ENCODE peak calls at places on chromosomes 5 and 9, in six cellular contexts. One of them, this sample, is unnamed.

GRCh38 chr5:127256886-127257597 is 33.6 kb upstream of the MEGF10 start:
- DNase-seq in tibial nerve: no peak
- DNase-seq in H1: no peak
- DNase-seq in AG04449: no peak
- DNase-seq in PC-3: no peak
- DNase-seq in body of pancreas: no peak
- DNase-seq in this sample: no peak

GRCh38 chr9:34036625-34037024 is 12.1 kb downstream of the UBAP2 start:
- DNase-seq in tibial nerve: no peak
- DNase-seq in H1: no peak
- DNase-seq in AG04449: no peak
- DNase-seq in PC-3: no peak
- DNase-seq in body of pancreas: no peak
- DNase-seq in this sample: no peak

GRCh38 chr9:94916956-94917355 is 190.5 kb downstream of the AOPEP start:
- DNase-seq in tibial nerve: no peak
- DNase-seq in H1: no peak
- DNase-seq in AG04449: no peak
- DNase-seq in PC-3: peak
- DNase-seq in body of pancreas: no peak
- DNase-seq in this sample: no peak

GRCh38 chr5:125575561-125576504 is 829.4 kb upstream of the ZNF608 start:
- DNase-seq in tibial nerve: no peak
- DNase-seq in H1: peak
- DNase-seq in AG04449: no peak
- DNase-seq in PC-3: no peak
- DNase-seq in body of pancreas: no peak
- DNase-seq in this sample: peak

GRCh38 chr5:8340261-8340660 is 471.3 kb downstream of the MTRR start:
- DNase-seq in tibial nerve: no peak
- DNase-seq in H1: no peak
- DNase-seq in AG04449: no peak
- DNase-seq in PC-3: peak
- DNase-seq in body of pancreas: no peak
- DNase-seq in this sample: no peak

GRCh38 chr5:176438959-176439757 is 9.0 kb upstream of the FAF2 start:
- DNase-seq in tibial nerve: no peak
- DNase-seq in H1: no peak
- DNase-seq in AG04449: peak
- DNase-seq in PC-3: peak
- DNase-seq in body of pancreas: no peak
- DNase-seq in this sample: no peak

GRCh38 chr9:102101723-102102122 is 363.3 kb upstream of the GRIN3A start:
- DNase-seq in tibial nerve: no peak
- DNase-seq in H1: no peak
- DNase-seq in AG04449: no peak
- DNase-seq in PC-3: no peak
- DNase-seq in body of pancreas: no peak
- DNase-seq in this sample: peak

GRCh38 chr5:161382702-161383101 is 163.8 kb downstream of the GABRB2 start:
- DNase-seq in tibial nerve: no peak
- DNase-seq in H1: no peak
- DNase-seq in AG04449: no peak
- DNase-seq in PC-3: no peak
- DNase-seq in body of pancreas: no peak
- DNase-seq in this sample: no peak

GRCh38 chr5:124698774-124699173 is 47.7 kb downstream of the ZNF608 start:
- DNase-seq in tibial nerve: no peak
- DNase-seq in H1: no peak
- DNase-seq in AG04449: no peak
- DNase-seq in PC-3: no peak
- DNase-seq in body of pancreas: no peak
- DNase-seq in this sample: no peak

GRCh38 chr5:167743685-167744084 is 547.8 kb upstream of the WWC1 start:
- DNase-seq in tibial nerve: no peak
- DNase-seq in H1: no peak
- DNase-seq in AG04449: peak
- DNase-seq in PC-3: peak
- DNase-seq in body of pancreas: peak
- DNase-seq in this sample: peak

GRCh38 chr5:97601651-97602050 is 418.6 kb upstream of the RIOK2 start:
- DNase-seq in tibial nerve: no peak
- DNase-seq in H1: no peak
- DNase-seq in AG04449: no peak
- DNase-seq in PC-3: no peak
- DNase-seq in body of pancreas: no peak
- DNase-seq in this sample: no peak

GRCh38 chr5:68122439-68122906 is 93.1 kb upstream of the PIK3R1 start:
- DNase-seq in tibial nerve: no peak
- DNase-seq in H1: no peak
- DNase-seq in AG04449: no peak
- DNase-seq in PC-3: no peak
- DNase-seq in body of pancreas: peak
- DNase-seq in this sample: no peak

GRCh38 chr5:154097031-154097430 is 58.3 kb downstream of the MFAP3 start:
- DNase-seq in tibial nerve: no peak
- DNase-seq in H1: no peak
- DNase-seq in AG04449: no peak
- DNase-seq in PC-3: peak
- DNase-seq in body of pancreas: no peak
- DNase-seq in this sample: no peak

GRCh38 chr9:79287152-79287766 is 284.5 kb upstream of the TLE4 start:
- DNase-seq in tibial nerve: no peak
- DNase-seq in H1: no peak
- DNase-seq in AG04449: no peak
- DNase-seq in PC-3: peak
- DNase-seq in body of pancreas: no peak
- DNase-seq in this sample: no peak

GRCh38 chr9:120733190-120733589 is 18.9 kb upstream of the MEGF9 start:
- DNase-seq in tibial nerve: no peak
- DNase-seq in H1: no peak
- DNase-seq in AG04449: peak
- DNase-seq in PC-3: no peak
- DNase-seq in body of pancreas: peak
- DNase-seq in this sample: peak

GRCh38 chr5:149284501-149284900 is 12.8 kb downstream of the AFAP1L1 start:
- DNase-seq in tibial nerve: peak
- DNase-seq in H1: no peak
- DNase-seq in AG04449: no peak
- DNase-seq in PC-3: no peak
- DNase-seq in body of pancreas: no peak
- DNase-seq in this sample: no peak

GRCh38 chr5:74179183-74179582 is 461.3 kb downstream of the ENC1 start:
- DNase-seq in tibial nerve: no peak
- DNase-seq in H1: no peak
- DNase-seq in AG04449: no peak
- DNase-seq in PC-3: no peak
- DNase-seq in body of pancreas: no peak
- DNase-seq in this sample: peak

GRCh38 chr9:35757527-35758275 is 3.6 kb upstream of the MSMP start:
- DNase-seq in tibial nerve: no peak
- DNase-seq in H1: no peak
- DNase-seq in AG04449: no peak
- DNase-seq in PC-3: peak
- DNase-seq in body of pancreas: peak
- DNase-seq in this sample: no peak

GRCh38 chr9:112541690-112542089 is 55.1 kb downstream of the KIAA1958 start:
- DNase-seq in tibial nerve: no peak
- DNase-seq in H1: no peak
- DNase-seq in AG04449: no peak
- DNase-seq in PC-3: no peak
- DNase-seq in body of pancreas: no peak
- DNase-seq in this sample: no peak

GRCh38 chr5:761854-762685 is 22.5 kb downstream of the ZDHHC11B start:
- DNase-seq in tibial nerve: no peak
- DNase-seq in H1: no peak
- DNase-seq in AG04449: no peak
- DNase-seq in PC-3: no peak
- DNase-seq in body of pancreas: peak
- DNase-seq in this sample: no peak

GRCh38 chr9:30584559-30584958 is 1799.9 kb upstream of the ACO1 start:
- DNase-seq in tibial nerve: no peak
- DNase-seq in H1: no peak
- DNase-seq in AG04449: no peak
- DNase-seq in PC-3: no peak
- DNase-seq in body of pancreas: no peak
- DNase-seq in this sample: no peak

GRCh38 chr5:55903121-55903701 is 52.1 kb downstream of the IL31RA start:
- DNase-seq in tibial nerve: no peak
- DNase-seq in H1: no peak
- DNase-seq in AG04449: no peak
- DNase-seq in PC-3: no peak
- DNase-seq in body of pancreas: no peak
- DNase-seq in this sample: no peak

GRCh38 chr5:159337291-159337974 is 7.1 kb upstream of the IL12B start:
- DNase-seq in tibial nerve: no peak
- DNase-seq in H1: no peak
- DNase-seq in AG04449: no peak
- DNase-seq in PC-3: peak
- DNase-seq in body of pancreas: no peak
- DNase-seq in this sample: no peak

DNA sequence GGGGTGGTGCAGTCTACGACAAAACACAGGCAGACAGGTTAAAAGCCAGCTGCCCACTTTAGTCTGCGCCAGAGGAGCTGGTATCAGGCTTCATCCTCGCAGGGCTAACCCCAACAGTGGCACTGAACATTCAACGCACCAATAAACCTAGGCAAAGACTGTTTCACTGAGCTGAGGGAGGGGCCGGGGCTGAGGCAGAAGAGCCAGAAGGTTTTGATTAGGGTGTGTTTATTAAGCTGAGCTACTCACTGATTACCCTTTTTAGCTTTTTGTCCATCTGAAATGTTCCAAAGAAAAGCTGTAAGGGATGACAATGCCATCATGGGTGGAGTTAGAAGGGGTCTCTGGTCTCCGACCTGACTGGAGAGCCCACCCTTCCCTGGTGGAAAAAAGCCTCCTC is 1.4 kb downstream of the ZMYND19 start:
- DNase-seq in tibial nerve: no peak
- DNase-seq in H1: no peak
- DNase-seq in AG04449: no peak
- DNase-seq in PC-3: no peak
- DNase-seq in body of pancreas: no peak
- DNase-seq in this sample: no peak
- TF ChIP-seq CTCF in tibial nerve: no peak
- TF ChIP-seq CTCF in H1: no peak
- TF ChIP-seq CTCF in AG04449: no peak
- TF ChIP-seq CTCF in PC-3: no peak
- TF ChIP-seq CTCF in body of pancreas: no peak
- TF ChIP-seq CTCF in this sample: no peak

DNA sequence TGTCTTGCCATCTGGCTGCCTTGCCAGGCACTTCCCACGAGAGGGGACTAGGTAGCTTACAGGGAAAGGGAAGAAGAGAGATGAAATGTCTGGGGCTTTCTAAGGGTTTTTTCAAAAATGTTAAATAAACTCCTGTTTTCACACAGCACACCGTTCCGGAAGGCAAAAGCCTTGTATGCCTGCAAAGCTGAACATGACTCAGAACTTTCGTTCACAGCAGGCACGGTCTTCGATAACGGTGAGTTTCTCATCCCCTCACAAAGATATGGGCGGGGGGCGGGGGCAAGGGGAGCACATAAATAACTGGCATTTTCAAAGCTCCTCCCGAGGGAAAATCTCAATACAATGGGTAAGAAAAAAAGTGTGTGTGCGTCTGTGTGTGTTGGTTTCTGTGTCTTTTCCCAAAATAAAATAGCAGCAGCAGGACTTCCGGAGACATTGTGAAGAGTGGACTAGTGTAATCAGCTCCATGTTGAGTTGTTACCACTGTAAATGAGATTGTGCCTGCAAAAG is 189.6 kb downstream of the NR3C1 start:
- DNase-seq in tibial nerve: no peak
- DNase-seq in H1: no peak
- DNase-seq in AG04449: no peak
- DNase-seq in PC-3: no peak
- DNase-seq in body of pancreas: no peak
- DNase-seq in this sample: no peak
- H3K4me3 ChIP-seq in tibial nerve: no peak
- H3K4me3 ChIP-seq in H1: no peak
- H3K4me3 ChIP-seq in AG04449: no peak
- H3K4me3 ChIP-seq in PC-3: no peak
- H3K4me3 ChIP-seq in body of pancreas: no peak
- H3K4me3 ChIP-seq in this sample: no peak

DNA sequence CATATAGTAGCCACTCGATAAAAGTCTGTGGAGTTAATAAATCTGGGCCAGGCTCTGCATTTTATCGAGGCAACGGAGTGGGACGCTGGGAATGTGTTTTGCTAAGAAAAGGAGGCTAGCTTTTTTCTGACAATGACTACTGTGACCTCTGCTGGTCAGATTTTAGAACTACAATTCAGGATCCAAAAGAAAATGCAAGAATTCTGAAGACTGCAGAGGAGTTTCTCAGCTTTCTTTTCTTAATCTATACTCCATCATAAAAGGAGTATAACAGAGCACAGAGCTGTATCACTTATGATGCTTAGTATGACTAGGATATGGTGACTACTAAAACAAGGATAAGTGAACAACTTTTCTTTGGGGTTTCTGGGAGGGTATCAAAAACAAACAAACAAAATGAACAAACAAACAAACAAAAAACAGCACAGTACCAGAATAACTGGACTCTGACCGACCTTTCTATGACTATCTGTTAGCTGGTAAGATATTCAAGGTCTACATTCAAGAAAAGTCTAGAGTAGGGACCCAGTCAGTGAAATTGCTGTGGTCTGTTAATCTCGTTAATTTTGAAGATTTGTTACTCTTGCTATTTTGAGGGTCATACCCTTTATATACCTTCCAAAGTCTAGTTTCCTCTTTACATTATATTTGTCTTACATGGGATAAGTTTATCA is 46.2 kb upstream of the CER1 start:
- DNase-seq in tibial nerve: peak
- DNase-seq in H1: no peak
- DNase-seq in AG04449: no peak
- DNase-seq in PC-3: peak
- DNase-seq in body of pancreas: peak
- DNase-seq in this sample: no peak
- TF ChIP-seq CTCF in tibial nerve: peak
- TF ChIP-seq CTCF in H1: peak
- TF ChIP-seq CTCF in AG04449: peak
- TF ChIP-seq CTCF in PC-3: peak
- TF ChIP-seq CTCF in body of pancreas: peak
- TF ChIP-seq CTCF in this sample: peak

DNA sequence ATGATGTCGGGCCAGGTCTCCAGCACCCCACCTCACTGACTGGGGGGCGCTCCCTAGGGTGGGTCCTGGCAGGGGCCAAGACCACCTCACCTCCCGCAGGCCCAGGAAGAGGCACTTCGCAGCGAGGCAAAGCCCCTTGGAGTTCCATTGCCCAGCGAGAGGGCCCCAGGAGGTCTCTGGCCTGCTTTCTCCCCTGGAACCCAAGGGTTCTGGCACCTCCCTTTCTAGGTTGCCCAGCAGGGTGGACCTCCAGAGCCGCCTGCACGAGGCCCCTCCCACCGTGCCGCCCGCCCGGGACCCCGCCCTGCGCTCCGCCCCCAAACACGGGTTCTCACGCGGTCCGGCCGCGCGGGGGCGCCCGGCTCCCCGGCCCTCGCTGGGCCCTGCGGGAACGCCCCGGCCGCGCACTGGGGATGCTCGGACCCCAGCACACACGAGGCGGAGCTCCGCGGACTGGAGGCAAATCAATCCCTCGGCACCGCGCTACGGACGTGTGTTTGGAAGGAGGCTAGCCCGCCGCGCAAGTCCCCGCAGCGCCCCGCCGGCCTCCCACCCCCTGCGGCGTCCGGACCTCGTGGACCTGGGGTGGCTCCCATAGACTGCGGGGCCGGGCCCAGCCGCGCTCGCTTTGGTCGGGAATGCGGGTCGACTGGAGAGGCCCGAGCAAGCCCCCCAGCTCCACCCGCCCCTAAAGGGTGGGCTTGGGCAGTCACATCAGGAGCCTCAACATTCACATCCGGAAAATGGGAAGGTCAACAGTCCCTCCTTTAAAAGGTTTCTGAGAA is 99.5 kb upstream of the LMX1B start:
- DNase-seq in tibial nerve: peak
- DNase-seq in H1: peak
- DNase-seq in AG04449: no peak
- DNase-seq in PC-3: peak
- DNase-seq in body of pancreas: no peak
- DNase-seq in this sample: no peak
- H3K4me3 ChIP-seq in tibial nerve: peak
- H3K4me3 ChIP-seq in H1: no peak
- H3K4me3 ChIP-seq in AG04449: peak
- H3K4me3 ChIP-seq in PC-3: no peak
- H3K4me3 ChIP-seq in body of pancreas: no peak
- H3K4me3 ChIP-seq in this sample: no peak

This sample was measured in retinal pigment epithelial cell.